ENCODE peak calls at places on chromosomes 7 and 10, in seven cellular contexts. I is NCI-H1092, U is lower lobe of right lung, Q is ELR, M is HTR-8/SVneo, H is NCI-H2081 treated with DMSO at 0.1 percent for 48 hours, D is naive B cell. F is an unnamed sample.

GRCh38 chr10:88865281-88865876 is 13.7 kb upstream of the ANKRD22 start:
- DNase-seq in H (no peak), D (no peak), U (no peak), M (no peak), Q (peak), I (no peak), F (no peak)

GRCh38 chr7:101140746-101141382 is 13.4 kb upstream of the AP1S1 start:
- DNase-seq in H (no peak), D (no peak), U (no peak), M (no peak), I (no peak), Q (no peak), F (no peak)

GRCh38 chr10:27383595-27384542 is 120.2 kb upstream of the RAB18 start:
- DNase-seq in Q (peak), H (no peak), M (peak), U (no peak), I (no peak), D (no peak), F (no peak)

GRCh38 chr10:57849726-57850357 is 417.9 kb downstream of the IPMK start:
- DNase-seq in M (peak), U (no peak), Q (peak), I (no peak), H (no peak), D (no peak), F (no peak)

GRCh38 chr7:138125119-138125518 is 48.9 kb downstream of the AKR1D1 start:
- DNase-seq in M (no peak), H (no peak), Q (peak), U (no peak), D (no peak), I (no peak), F (no peak)

GRCh38 chr7:144391823-144392255 is 11.7 kb downstream of the NOBOX start:
- DNase-seq in M (peak), H (peak), I (peak), U (no peak), Q (peak), D (peak), F (peak)

GRCh38 chr7:90579181-90579688 is 16.9 kb upstream of the CDK14 start:
- DNase-seq in H (no peak), D (no peak), U (no peak), Q (peak), M (peak), I (no peak), F (no peak)

GRCh38 chr7:73341877-73342276 is 13.9 kb downstream of the FKBP6 start:
- DNase-seq in I (no peak), M (peak), Q (peak), D (no peak), H (no peak), U (no peak), F (no peak)

GRCh38 chr10:34186740-34187139 is 628.4 kb downstream of the PARD3 start:
- DNase-seq in H (no peak), U (no peak), Q (no peak), I (no peak), M (no peak), D (no peak), F (no peak)

GRCh38 chr10:35007858-35008301 is 82.3 kb downstream of the CUL2 start:
- DNase-seq in M (no peak), H (no peak), I (no peak), D (no peak), U (no peak), Q (peak), F (no peak)

GRCh38 chr7:30974605-30975256 is 11.0 kb downstream of the GHRHR start:
- DNase-seq in U (peak), I (no peak), M (peak), H (no peak), Q (peak), D (peak), F (peak)

F was measured in OCI-LY7.